ENCODE peak calls at places on chromosomes 3 and 15, in four cellular contexts. One of them, this sample, is unnamed.

GRCh38 chr3:45580142-45580541 is 14.4 kb upstream of the LIMD1 start:
- DNase-seq in breast epithelium: no peak
- DNase-seq in erythroblast: no peak
- DNase-seq in adrenal gland: no peak
- DNase-seq in this sample: no peak

GRCh38 chr15:82043130-82043673 is 2.6 kb downstream of the MEX3B start:
- DNase-seq in adrenal gland: no peak
- DNase-seq in erythroblast: no peak
- DNase-seq in breast epithelium: no peak
- DNase-seq in this sample: no peak

GRCh38 chr15:94844533-94845390 is 613.4 kb downstream of the MCTP2 start:
- DNase-seq in breast epithelium: no peak
- DNase-seq in erythroblast: peak; percentile 65
- DNase-seq in adrenal gland: peak; percentile 45
- DNase-seq in this sample: no peak

GRCh38 chr3:115792206-115792955 is 169.1 kb downstream of the GAP43 start:
- DNase-seq in breast epithelium: no peak
- DNase-seq in erythroblast: no peak
- DNase-seq in adrenal gland: no peak
- DNase-seq in this sample: no peak

GRCh38 chr3:14431928-14432834 is 29.8 kb downstream of the SLC6A6 start:
- DNase-seq in breast epithelium: peak; percentile 83
- DNase-seq in adrenal gland: peak; percentile 89
- DNase-seq in erythroblast: peak; percentile 87
- DNase-seq in this sample: peak; percentile 94

GRCh38 chr15:65182538-65182937 is 2.6 kb downstream of the CLPX start:
- DNase-seq in erythroblast: no peak
- DNase-seq in breast epithelium: no peak
- DNase-seq in adrenal gland: no peak
- DNase-seq in this sample: no peak

GRCh38 chr15:48928877-48929538 is 34.7 kb downstream of the SHC4 start:
- DNase-seq in erythroblast: no peak
- DNase-seq in breast epithelium: no peak
- DNase-seq in adrenal gland: no peak
- DNase-seq in this sample: no peak

GRCh38 chr3:77052733-77053680 is 13.1 kb downstream of the ROBO2 start:
- DNase-seq in adrenal gland: no peak
- DNase-seq in erythroblast: no peak
- DNase-seq in breast epithelium: no peak
- DNase-seq in this sample: no peak

GRCh38 chr3:101531473-101532086 is 18.6 kb upstream of the SENP7 start:
- DNase-seq in breast epithelium: no peak
- DNase-seq in adrenal gland: no peak
- DNase-seq in erythroblast: no peak
- DNase-seq in this sample: no peak

DNA sequence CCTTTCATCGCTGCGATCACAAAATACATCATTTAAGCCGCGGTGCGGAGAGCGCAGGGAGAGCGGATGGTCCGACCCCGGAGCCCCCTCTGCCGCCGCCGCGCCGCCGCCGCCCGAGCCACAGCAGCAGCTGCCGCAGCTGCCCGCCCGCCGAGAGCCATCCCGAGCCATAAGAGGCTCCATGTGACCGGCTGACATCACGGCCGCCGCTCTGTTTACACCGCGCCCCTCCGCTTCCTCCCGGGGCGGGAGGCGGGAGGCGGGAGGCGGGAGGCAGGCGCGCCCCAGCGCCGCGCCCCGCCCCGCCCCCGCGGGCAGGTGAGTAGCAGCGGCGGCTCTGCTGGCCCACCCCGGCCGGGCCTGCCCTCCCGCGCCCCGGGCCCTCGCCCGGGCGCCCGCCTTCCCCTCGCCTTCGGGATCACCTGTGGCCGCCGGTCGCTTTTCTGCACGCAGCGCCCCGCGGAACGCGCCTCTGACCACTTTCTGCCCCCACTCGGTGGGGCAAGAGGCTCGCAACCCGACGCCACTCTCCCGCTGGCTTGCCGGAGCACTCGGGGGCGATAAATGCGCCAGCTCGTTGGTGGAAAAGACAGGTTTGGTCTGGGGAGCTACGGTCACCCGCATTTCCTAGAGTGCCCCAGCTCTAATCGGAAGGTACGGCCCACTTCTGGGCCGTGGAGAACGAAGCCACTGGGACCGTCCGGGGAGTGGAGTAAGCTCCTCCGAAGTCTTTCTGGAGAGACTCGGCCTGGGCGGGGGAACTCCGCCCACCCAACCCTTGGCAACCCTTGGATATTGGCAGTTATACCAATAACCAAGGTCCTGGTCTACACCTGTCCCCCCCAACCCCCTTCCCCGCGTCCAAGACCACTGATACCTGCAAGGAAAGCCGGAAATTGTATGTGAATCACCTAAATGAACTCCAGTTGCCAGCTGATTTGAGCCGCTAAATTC is 113.7 kb upstream of the ICE2 start:
- DNase-seq in erythroblast: peak; percentile 70
- DNase-seq in breast epithelium: peak; percentile 74
- DNase-seq in adrenal gland: peak; percentile 91
- DNase-seq in this sample: peak; percentile 45
- TF ChIP-seq POLR2A in erythroblast: no peak
- TF ChIP-seq POLR2A in breast epithelium: peak; percentile 24
- TF ChIP-seq POLR2A in adrenal gland: peak; percentile 96
- TF ChIP-seq POLR2A in this sample: no peak

DNA sequence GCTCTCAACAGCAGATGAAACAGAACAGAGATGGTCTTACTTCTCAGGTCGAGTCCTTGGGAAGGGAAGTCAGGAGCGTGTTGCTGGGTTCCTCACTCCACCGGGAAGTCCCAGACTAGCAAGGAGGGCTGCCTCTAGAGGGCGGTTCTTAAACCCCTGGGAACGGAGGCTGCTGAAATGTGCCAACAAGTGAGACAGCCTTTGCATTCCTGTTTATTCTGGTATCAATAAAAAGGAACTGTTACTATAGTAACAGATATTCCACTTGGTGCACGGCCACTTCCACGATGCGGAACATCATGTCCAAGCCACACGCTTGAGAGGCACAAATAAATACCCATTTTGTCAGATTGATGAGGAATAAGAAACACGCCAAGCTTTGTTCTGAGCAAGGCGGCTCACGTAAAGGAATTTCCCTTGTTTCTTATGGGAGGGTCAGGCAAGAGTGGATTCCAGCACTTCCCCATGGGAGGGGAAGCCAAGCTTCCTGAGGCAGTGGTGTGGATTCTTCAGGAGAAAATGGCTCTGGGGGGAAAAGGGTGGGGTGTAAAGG is at the start of gene FAM107A:
- DNase-seq in erythroblast: no peak
- DNase-seq in breast epithelium: no peak
- DNase-seq in adrenal gland: no peak
- DNase-seq in this sample: no peak
- TF ChIP-seq POLR2A in erythroblast: no peak
- TF ChIP-seq POLR2A in breast epithelium: no peak
- TF ChIP-seq POLR2A in adrenal gland: no peak
- TF ChIP-seq POLR2A in this sample: no peak

DNA sequence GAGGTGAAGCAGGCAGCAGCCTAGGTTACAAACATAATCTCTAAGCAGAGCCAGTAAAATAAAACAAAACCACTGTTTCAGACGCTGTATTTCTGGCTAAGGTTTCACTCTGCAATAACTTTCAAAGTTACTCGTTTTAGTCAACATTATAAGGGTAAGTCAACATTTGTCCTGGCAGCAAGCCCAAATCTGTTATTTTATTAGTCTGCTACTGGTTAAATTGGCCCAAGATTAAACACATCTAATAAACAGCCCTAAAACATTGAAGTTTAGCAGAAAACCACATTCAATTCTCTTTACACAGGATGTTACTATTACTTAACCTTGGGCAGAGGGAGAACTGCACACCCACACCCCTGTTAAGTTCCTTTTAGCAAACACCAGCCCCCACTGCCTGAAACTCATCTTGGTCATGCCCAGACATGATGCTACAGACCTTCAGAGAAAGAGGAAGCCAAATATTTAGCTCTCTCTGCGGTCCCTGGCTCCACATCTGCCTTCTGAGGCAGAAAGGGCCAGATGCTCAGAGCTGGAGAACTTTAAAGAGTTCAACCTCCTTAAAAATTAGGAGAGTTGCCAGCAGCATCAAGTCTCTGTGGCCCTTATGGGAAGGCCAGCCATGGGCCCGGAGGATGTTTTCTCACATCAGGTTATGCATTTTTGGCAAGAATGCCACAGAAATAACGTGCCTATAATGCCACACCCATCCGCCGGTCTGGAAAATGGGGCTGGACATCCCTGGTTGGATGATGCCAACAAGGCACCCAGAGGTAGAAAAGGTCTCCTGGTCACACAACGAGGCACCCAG is 17.9 kb downstream of the ARHGEF3 start:
- DNase-seq in breast epithelium: no peak
- DNase-seq in erythroblast: no peak
- DNase-seq in adrenal gland: no peak
- DNase-seq in this sample: no peak
- TF ChIP-seq POLR2A in breast epithelium: no peak
- TF ChIP-seq POLR2A in erythroblast: no peak
- TF ChIP-seq POLR2A in adrenal gland: no peak
- TF ChIP-seq POLR2A in this sample: no peak

GRCh38 chr3:185936814-185937688 is 763 bp downstream of the TRA2B start:
- DNase-seq in adrenal gland: peak; percentile 90
- DNase-seq in erythroblast: peak; percentile 92
- DNase-seq in breast epithelium: peak; percentile 89
- DNase-seq in this sample: peak; percentile 47

GRCh38 chr3:185933374-185933950 is 4.4 kb downstream of the TRA2B start:
- DNase-seq in breast epithelium: no peak
- DNase-seq in adrenal gland: no peak
- DNase-seq in erythroblast: no peak
- DNase-seq in this sample: no peak

GRCh38 chr3:185932213-185932612 is 5.6 kb downstream of the TRA2B start:
- DNase-seq in breast epithelium: no peak
- DNase-seq in erythroblast: peak; percentile 37
- DNase-seq in adrenal gland: no peak
- DNase-seq in this sample: no peak

GRCh38 chr3:185935465-185936263 is 2.1 kb downstream of the TRA2B start:
- DNase-seq in adrenal gland: no peak
- DNase-seq in breast epithelium: no peak
- DNase-seq in erythroblast: peak; percentile 37
- DNase-seq in this sample: no peak

GRCh38 chr3:185934726-185935464 is 2.9 kb downstream of the TRA2B start:
- DNase-seq in breast epithelium: no peak
- DNase-seq in adrenal gland: no peak
- DNase-seq in erythroblast: peak; percentile 44
- DNase-seq in this sample: no peak
- TF ChIP-seq POLR2A in breast epithelium: no peak
- TF ChIP-seq POLR2A in adrenal gland: no peak
- TF ChIP-seq POLR2A in erythroblast: no peak
- TF ChIP-seq POLR2A in this sample: no peak

GRCh38 chr3:141399979-141400971 is 32.0 kb downstream of the ZBTB38 start:
- DNase-seq in adrenal gland: no peak
- DNase-seq in breast epithelium: no peak
- DNase-seq in erythroblast: no peak
- DNase-seq in this sample: no peak

GRCh38 chr3:141401095-141401494 is 32.8 kb downstream of the ZBTB38 start:
- DNase-seq in breast epithelium: no peak
- DNase-seq in erythroblast: no peak
- DNase-seq in adrenal gland: no peak
- DNase-seq in this sample: no peak

GRCh38 chr3:141403576-141403975 is 35.3 kb downstream of the ZBTB38 start:
- DNase-seq in erythroblast: no peak
- DNase-seq in adrenal gland: no peak
- DNase-seq in breast epithelium: no peak
- DNase-seq in this sample: no peak

GRCh38 chr3:141402476-141403171 is 34.3 kb downstream of the ZBTB38 start:
- DNase-seq in erythroblast: peak; percentile 70
- DNase-seq in breast epithelium: peak; percentile 71
- DNase-seq in adrenal gland: peak; percentile 82
- DNase-seq in this sample: no peak

DNA sequence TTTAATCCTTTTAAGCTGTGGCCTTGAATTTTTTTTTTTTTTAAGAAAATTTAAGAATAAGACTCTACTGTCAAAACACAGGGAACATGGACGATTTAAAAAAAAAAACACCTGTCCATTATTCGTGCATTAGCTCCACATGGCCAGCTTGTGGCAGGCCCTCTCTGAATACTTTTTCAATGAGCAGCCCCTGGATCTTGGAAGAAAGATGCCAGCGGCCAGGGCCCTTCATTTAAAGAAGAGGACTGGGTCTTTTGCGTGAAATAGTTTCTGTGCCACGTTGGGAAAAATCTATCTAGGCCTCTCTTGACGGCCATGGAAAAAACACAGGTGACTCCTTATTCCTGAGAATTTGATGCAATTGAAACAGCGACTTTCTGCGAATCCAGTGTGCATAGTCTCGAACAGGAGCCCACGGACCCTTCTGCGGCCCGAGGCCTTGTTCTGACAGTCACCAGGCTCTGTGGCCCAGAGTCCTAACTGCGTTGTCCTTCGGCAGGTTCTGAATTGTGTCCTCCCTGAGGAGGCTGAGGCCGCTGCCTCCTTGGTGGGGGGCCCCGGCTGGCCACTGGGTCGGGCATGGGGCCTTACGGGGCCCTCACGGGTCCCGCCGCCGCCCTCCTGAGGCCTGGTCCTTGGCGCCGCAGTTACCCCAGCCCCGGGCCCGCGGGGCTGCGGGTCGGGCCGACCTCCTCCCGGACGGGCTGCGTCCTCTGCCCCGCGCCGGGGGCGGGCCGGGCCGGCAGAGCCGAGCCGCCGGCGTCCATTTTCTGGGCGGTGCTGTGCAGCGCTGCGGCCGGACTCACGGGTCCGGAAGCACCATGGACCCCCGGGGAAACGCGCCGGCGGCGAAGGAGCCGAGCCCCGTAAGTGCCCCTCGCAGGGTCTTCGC is 33.5 kb downstream of the ZBTB38 start:
- DNase-seq in breast epithelium: no peak
- DNase-seq in erythroblast: peak; percentile 65
- DNase-seq in adrenal gland: peak; percentile 58
- DNase-seq in this sample: peak; percentile 56
- TF ChIP-seq POLR2A in breast epithelium: no peak
- TF ChIP-seq POLR2A in erythroblast: peak; percentile 62
- TF ChIP-seq POLR2A in adrenal gland: no peak
- TF ChIP-seq POLR2A in this sample: peak; percentile 33

DNA sequence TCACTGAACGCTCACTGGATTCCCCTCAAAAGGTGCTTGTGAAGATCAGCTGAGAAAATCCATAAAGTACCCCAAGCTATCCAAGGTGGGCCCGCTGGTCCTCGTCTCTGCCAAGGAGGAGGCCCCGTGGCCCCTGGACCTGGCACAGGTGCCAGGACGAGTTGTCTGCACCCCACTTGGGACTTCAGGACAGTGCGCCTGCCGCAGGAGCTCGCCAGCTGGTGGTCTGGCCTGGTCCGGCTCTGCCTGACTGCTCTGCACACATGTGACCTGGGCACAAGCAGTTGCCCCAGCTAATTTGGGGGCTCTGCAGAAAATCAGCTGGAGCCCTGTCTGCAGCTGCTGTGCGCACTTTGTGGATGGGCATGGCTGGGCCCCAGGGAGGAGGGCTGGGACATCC is 159.9 kb downstream of the NSMCE3 start:
- DNase-seq in breast epithelium: no peak
- DNase-seq in adrenal gland: no peak
- DNase-seq in erythroblast: no peak
- DNase-seq in this sample: no peak
- TF ChIP-seq POLR2A in breast epithelium: no peak
- TF ChIP-seq POLR2A in adrenal gland: no peak
- TF ChIP-seq POLR2A in erythroblast: no peak
- TF ChIP-seq POLR2A in this sample: no peak